ENCODE peak calls at places on chromosomes 1 and 21, in seven cellular contexts. L is lung, I is foreskin keratinocyte, F is A549, A is brain microvascular endothelial cell, U is esophagus squamous epithelium, K is endothelial cell of umbilical vein. Z is an unnamed sample.
A peak's percentile ranks its signal among the peaks of the same experiment; 100 is the strongest.

GRCh38 chr1:63721531-63722189 is 52.2 kb upstream of the ROR1 start:
- DNase-seq in I (peak; percentile 37), K (no peak), U (no peak), A (peak; percentile 64), L (no peak), F (no peak), Z (no peak)

GRCh38 chr1:151574575-151575529 is 34.7 kb downstream of the TUFT1 start:
- DNase-seq in K (peak; percentile 12), F (peak; percentile 72), A (peak; percentile 65), I (peak; percentile 85), L (no peak), U (no peak), Z (no peak)

GRCh38 chr1:94633051-94633450 is 91.5 kb upstream of the F3 start:
- DNase-seq in L (no peak), K (no peak), A (no peak), I (no peak), F (no peak), U (no peak), Z (no peak)

GRCh38 chr1:230144765-230145504 is 77.9 kb downstream of the GALNT2 start:
- DNase-seq in U (no peak), L (no peak), K (no peak), I (no peak), F (no peak), A (no peak), Z (no peak)

GRCh38 chr1:172990598-172991215 is 60.0 kb downstream of the TNFSF18 start:
- DNase-seq in I (no peak), L (no peak), U (no peak), F (no peak), K (peak; percentile 61), A (no peak), Z (no peak)

GRCh38 chr1:30966690-30967369 is 58.3 kb upstream of the SDC3 start:
- DNase-seq in A (peak; percentile 65), L (no peak), K (peak; percentile 88), I (peak; percentile 82), F (no peak), U (no peak), Z (no peak)

GRCh38 chr1:55506686-55507577 is 291.8 kb upstream of the USP24 start:
- DNase-seq in U (no peak), L (no peak), A (peak; percentile 12), F (peak; percentile 44), K (no peak), I (peak; percentile 30), Z (no peak)

GRCh38 chr1:170618418-170618817 is 45.5 kb upstream of the PRRX1 start:
- DNase-seq in U (no peak), F (no peak), L (no peak), A (no peak), I (no peak), K (no peak), Z (no peak)

GRCh38 chr21:38816400-38816973 is 10.8 kb downstream of the ETS2 start:
- DNase-seq in F (no peak), L (no peak), K (no peak), U (no peak), I (no peak), A (no peak), Z (no peak)

GRCh38 chr1:53862507-53862906 is 24.4 kb upstream of the NDC1 start:
- DNase-seq in K (no peak), I (no peak), F (no peak), U (no peak), L (no peak), A (no peak), Z (no peak)

GRCh38 chr1:48073773-48074172 is 76.6 kb upstream of the TRABD2B start:
- DNase-seq in K (no peak), U (no peak), A (no peak), L (no peak), F (no peak), I (no peak), Z (no peak)

GRCh38 chr1:44613932-44614331 is 60.3 kb downstream of the TMEM53 start:
- DNase-seq in L (no peak), I (no peak), F (no peak), U (no peak), A (no peak), K (no peak), Z (no peak)

GRCh38 chr1:200739499-200740290 is 1.0 kb downstream of the CAMSAP2 start:
- DNase-seq in L (peak; percentile 48), K (peak; percentile 46), I (no peak), F (peak; percentile 33), U (no peak), A (no peak), Z (no peak)

GRCh38 chr1:226654508-226655124 is 84.5 kb downstream of the ITPKB start:
- DNase-seq in L (no peak), A (no peak), K (no peak), F (no peak), U (no peak), I (no peak), Z (no peak)

GRCh38 chr1:167118188-167118587 is 24.3 kb downstream of the STYXL2 start:
- DNase-seq in I (no peak), A (no peak), F (no peak), L (no peak), U (no peak), K (no peak), Z (no peak)

GRCh38 chr1:21302747-21303715 is 12.8 kb upstream of the ECE1 start:
- DNase-seq in F (no peak), K (peak; percentile 78), I (peak; percentile 81), L (no peak), U (no peak), A (no peak), Z (no peak)
- TF ChIP-seq CTCF in F (peak; percentile 29), K (peak; percentile 19), I (peak; percentile 54), L (no peak), U (no peak), A (peak; percentile 30), Z (no peak)

GRCh38 chr1:6951536-6951935 is 166.3 kb downstream of the CAMTA1 start:
- DNase-seq in I (no peak), L (no peak), K (no peak), F (no peak), A (no peak), U (no peak), Z (no peak)
- TF ChIP-seq CTCF in I (no peak), L (no peak), K (no peak), F (no peak), A (no peak), U (no peak), Z (no peak)

DNA sequence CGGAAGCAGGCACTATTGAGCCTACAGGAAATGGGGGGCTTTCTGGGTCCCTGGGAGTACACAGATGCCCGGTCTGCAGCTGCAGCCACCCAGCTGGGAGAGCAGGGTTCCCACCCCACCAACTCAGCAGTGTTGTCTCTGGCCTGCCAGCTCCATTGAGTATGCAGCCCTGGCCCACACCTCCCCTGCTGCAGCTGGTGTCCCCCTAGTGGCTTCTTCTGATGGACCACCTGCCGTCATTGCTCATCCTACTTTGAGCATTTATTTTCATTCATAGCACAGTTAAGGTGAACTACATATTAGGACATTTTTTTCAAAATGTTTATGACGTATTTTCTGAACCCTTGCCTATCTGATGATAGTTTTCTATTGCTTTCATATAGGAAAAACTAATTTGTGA is 189.8 kb upstream of the LYPLAL1 start:
- DNase-seq in A (no peak), L (no peak), I (no peak), F (no peak), K (peak; percentile 10), U (no peak), Z (no peak)
- TF ChIP-seq CTCF in A (peak; percentile 60), L (no peak), I (peak; percentile 35), F (peak; percentile 8), K (peak; percentile 46), U (no peak), Z (no peak)

DNA sequence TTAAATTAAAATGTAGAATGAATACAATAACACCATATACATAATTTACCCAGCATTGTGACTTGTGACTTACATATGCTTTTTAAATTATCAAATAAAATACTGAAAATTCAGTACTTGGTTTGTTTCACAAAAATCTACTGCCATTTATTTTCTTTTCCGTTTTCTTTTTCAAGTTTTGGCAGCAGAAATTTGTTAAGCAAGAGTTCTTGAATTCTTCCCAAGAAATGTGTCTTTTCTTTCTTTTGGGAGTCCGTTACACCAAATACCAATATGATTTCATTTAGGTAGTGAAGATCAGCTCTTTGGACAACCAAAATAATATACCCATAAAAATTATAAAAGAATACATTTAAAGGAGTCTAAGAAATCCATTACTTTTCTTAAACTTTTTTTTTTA is 513.1 kb upstream of the ADGRL2 start:
- DNase-seq in I (no peak), F (no peak), K (no peak), L (no peak), U (no peak), A (no peak), Z (no peak)
- TF ChIP-seq CTCF in I (no peak), F (no peak), K (no peak), L (no peak), U (no peak), A (no peak), Z (no peak)

DNA sequence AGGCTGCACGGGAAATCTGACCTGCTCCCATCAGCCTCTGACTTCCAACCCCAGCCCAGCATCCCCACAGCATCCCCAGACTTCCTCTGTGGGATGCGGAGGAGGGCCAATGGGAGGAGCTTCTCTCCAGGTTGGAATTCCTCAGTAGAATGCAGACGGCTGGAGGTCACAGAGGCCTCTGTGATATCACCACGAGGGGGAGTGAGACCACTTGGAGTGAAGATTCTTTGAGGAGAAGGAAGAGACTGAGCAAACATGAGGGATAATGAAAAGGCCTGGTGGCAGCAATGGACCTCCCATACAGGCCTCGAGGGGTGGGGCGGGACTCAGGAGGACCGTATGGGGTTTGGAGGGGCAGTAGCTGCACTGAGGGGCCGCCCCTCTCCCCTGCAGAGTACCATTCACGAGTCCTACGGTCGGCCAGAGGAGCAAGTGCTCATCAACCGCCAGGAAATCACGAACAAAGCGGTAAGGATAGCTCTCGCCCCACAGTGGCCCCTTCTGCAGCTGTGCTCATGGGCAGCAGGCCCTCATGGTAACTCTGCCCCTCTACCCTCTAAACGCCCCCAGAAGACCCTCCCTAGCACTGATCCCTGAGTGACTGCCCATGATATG is at the start of gene CATSPER4:
- DNase-seq in L (no peak), I (peak; percentile 28), F (peak; percentile 57), A (no peak), U (no peak), K (no peak), Z (no peak)
- TF ChIP-seq CTCF in L (no peak), I (peak; percentile 57), F (no peak), A (peak; percentile 32), U (no peak), K (peak; percentile 12), Z (no peak)

GRCh38 chr1:6180215-6180577 is at the start of gene CHD5:
- DNase-seq in K (no peak), U (no peak), L (no peak), F (no peak), A (no peak), I (no peak), Z (no peak)
- TF ChIP-seq CTCF in K (peak; percentile 14), U (no peak), L (no peak), F (peak; percentile 22), A (peak; percentile 14), I (peak; percentile 21), Z (no peak)

DNA sequence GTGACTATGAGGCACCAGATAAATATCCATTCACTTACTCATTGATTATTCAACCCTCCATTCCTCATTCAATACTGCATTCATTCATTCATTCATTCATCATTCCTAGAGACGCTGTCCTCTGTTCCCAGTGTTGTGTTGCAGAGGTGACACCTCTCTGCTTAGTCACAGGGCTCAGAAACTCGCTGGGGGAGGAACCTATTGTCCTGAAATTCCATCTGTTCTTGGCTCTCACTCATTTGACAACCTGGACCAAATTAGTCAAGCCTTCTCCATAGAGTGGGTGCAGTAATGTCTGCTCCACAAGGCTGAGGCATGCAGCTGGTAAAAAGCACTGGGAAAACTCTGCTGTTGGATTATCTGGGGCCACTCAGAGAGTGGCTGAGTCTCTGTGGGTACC is 49.7 kb downstream of the MYOM3 start:
- DNase-seq in F (no peak), L (no peak), K (no peak), I (no peak), A (no peak), U (no peak), Z (no peak)
- TF ChIP-seq CTCF in F (no peak), L (no peak), K (no peak), I (no peak), A (no peak), U (no peak), Z (no peak)

Z was measured in natural killer cell.